ENCODE peak calls at places on chromosomes 13 and 19, in seven cellular contexts. One of them, this sample, is unnamed.

GRCh38 chr13:98581971-98582702 is 5.2 kb upstream of the STK24 start:
- DNase-seq in fibroblast of mammary gland: peak
- DNase-seq in activated CD4-positive, alpha-beta T cell treated with anti-CD3 and anti-CD28 coated beads, Interleukin-2, amount 50 U/mL, for 1 hour: no peak
- DNase-seq in AG04449: no peak
- DNase-seq in stimulated activated CD8-positive, alpha-beta memory T cell treated with anti-CD3 and anti-CD28 coated beads, Interleukin-2, amount 100 ng/mL, for 48 hours: no peak
- DNase-seq in lower leg skin: no peak
- DNase-seq in epithelial cell of esophagus: peak
- DNase-seq in this sample: no peak

GRCh38 chr13:57698851-57699250 is 67.3 kb downstream of the PCDH17 start:
- DNase-seq in AG04449: no peak
- DNase-seq in lower leg skin: no peak
- DNase-seq in fibroblast of mammary gland: no peak
- DNase-seq in activated CD4-positive, alpha-beta T cell treated with anti-CD3 and anti-CD28 coated beads, Interleukin-2, amount 50 U/mL, for 1 hour: no peak
- DNase-seq in epithelial cell of esophagus: no peak
- DNase-seq in stimulated activated CD8-positive, alpha-beta memory T cell treated with anti-CD3 and anti-CD28 coated beads, Interleukin-2, amount 100 ng/mL, for 48 hours: no peak
- DNase-seq in this sample: no peak

GRCh38 chr19:34017024-34017423 is 155.3 kb upstream of the LSM14A start:
- DNase-seq in stimulated activated CD8-positive, alpha-beta memory T cell treated with anti-CD3 and anti-CD28 coated beads, Interleukin-2, amount 100 ng/mL, for 48 hours: no peak
- DNase-seq in activated CD4-positive, alpha-beta T cell treated with anti-CD3 and anti-CD28 coated beads, Interleukin-2, amount 50 U/mL, for 1 hour: no peak
- DNase-seq in lower leg skin: no peak
- DNase-seq in epithelial cell of esophagus: no peak
- DNase-seq in fibroblast of mammary gland: no peak
- DNase-seq in AG04449: no peak
- DNase-seq in this sample: no peak

GRCh38 chr19:56538761-56539263 is at the start of gene ZFP28:
- DNase-seq in lower leg skin: peak
- DNase-seq in AG04449: no peak
- DNase-seq in epithelial cell of esophagus: no peak
- DNase-seq in fibroblast of mammary gland: no peak
- DNase-seq in stimulated activated CD8-positive, alpha-beta memory T cell treated with anti-CD3 and anti-CD28 coated beads, Interleukin-2, amount 100 ng/mL, for 48 hours: no peak
- DNase-seq in activated CD4-positive, alpha-beta T cell treated with anti-CD3 and anti-CD28 coated beads, Interleukin-2, amount 50 U/mL, for 1 hour: no peak
- DNase-seq in this sample: peak

GRCh38 chr13:34416833-34417425 is 525.1 kb upstream of the NBEA start:
- DNase-seq in activated CD4-positive, alpha-beta T cell treated with anti-CD3 and anti-CD28 coated beads, Interleukin-2, amount 50 U/mL, for 1 hour: no peak
- DNase-seq in lower leg skin: peak
- DNase-seq in AG04449: no peak
- DNase-seq in epithelial cell of esophagus: peak
- DNase-seq in fibroblast of mammary gland: peak
- DNase-seq in stimulated activated CD8-positive, alpha-beta memory T cell treated with anti-CD3 and anti-CD28 coated beads, Interleukin-2, amount 100 ng/mL, for 48 hours: no peak
- DNase-seq in this sample: no peak

GRCh38 chr13:32284927-32285632 is 30.1 kb downstream of the ZAR1L start:
- DNase-seq in AG04449: no peak
- DNase-seq in epithelial cell of esophagus: peak
- DNase-seq in activated CD4-positive, alpha-beta T cell treated with anti-CD3 and anti-CD28 coated beads, Interleukin-2, amount 50 U/mL, for 1 hour: no peak
- DNase-seq in lower leg skin: no peak
- DNase-seq in fibroblast of mammary gland: peak
- DNase-seq in stimulated activated CD8-positive, alpha-beta memory T cell treated with anti-CD3 and anti-CD28 coated beads, Interleukin-2, amount 100 ng/mL, for 48 hours: no peak
- DNase-seq in this sample: no peak

GRCh38 chr19:19399733-19400438 is 5.6 kb upstream of the GATAD2A start:
- DNase-seq in fibroblast of mammary gland: peak
- DNase-seq in epithelial cell of esophagus: no peak
- DNase-seq in lower leg skin: no peak
- DNase-seq in AG04449: no peak
- DNase-seq in stimulated activated CD8-positive, alpha-beta memory T cell treated with anti-CD3 and anti-CD28 coated beads, Interleukin-2, amount 100 ng/mL, for 48 hours: no peak
- DNase-seq in activated CD4-positive, alpha-beta T cell treated with anti-CD3 and anti-CD28 coated beads, Interleukin-2, amount 50 U/mL, for 1 hour: no peak
- DNase-seq in this sample: no peak

GRCh38 chr13:73224708-73225107 is 165.9 kb downstream of the KLF5 start:
- DNase-seq in stimulated activated CD8-positive, alpha-beta memory T cell treated with anti-CD3 and anti-CD28 coated beads, Interleukin-2, amount 100 ng/mL, for 48 hours: no peak
- DNase-seq in fibroblast of mammary gland: peak
- DNase-seq in lower leg skin: no peak
- DNase-seq in AG04449: no peak
- DNase-seq in activated CD4-positive, alpha-beta T cell treated with anti-CD3 and anti-CD28 coated beads, Interleukin-2, amount 50 U/mL, for 1 hour: no peak
- DNase-seq in epithelial cell of esophagus: peak
- DNase-seq in this sample: no peak

GRCh38 chr19:34838753-34839431 is 65.9 kb upstream of the ZNF599 start:
- DNase-seq in epithelial cell of esophagus: peak
- DNase-seq in lower leg skin: no peak
- DNase-seq in AG04449: no peak
- DNase-seq in stimulated activated CD8-positive, alpha-beta memory T cell treated with anti-CD3 and anti-CD28 coated beads, Interleukin-2, amount 100 ng/mL, for 48 hours: peak
- DNase-seq in activated CD4-positive, alpha-beta T cell treated with anti-CD3 and anti-CD28 coated beads, Interleukin-2, amount 50 U/mL, for 1 hour: peak
- DNase-seq in fibroblast of mammary gland: no peak
- DNase-seq in this sample: no peak

GRCh38 chr13:106521101-106521799 is 14.2 kb downstream of the EFNB2 start:
- DNase-seq in lower leg skin: no peak
- DNase-seq in stimulated activated CD8-positive, alpha-beta memory T cell treated with anti-CD3 and anti-CD28 coated beads, Interleukin-2, amount 100 ng/mL, for 48 hours: no peak
- DNase-seq in fibroblast of mammary gland: no peak
- DNase-seq in epithelial cell of esophagus: peak
- DNase-seq in AG04449: no peak
- DNase-seq in activated CD4-positive, alpha-beta T cell treated with anti-CD3 and anti-CD28 coated beads, Interleukin-2, amount 50 U/mL, for 1 hour: no peak
- DNase-seq in this sample: no peak

GRCh38 chr19:29098863-29099481 is 114.0 kb downstream of the UQCRFS1 start:
- DNase-seq in lower leg skin: peak
- DNase-seq in stimulated activated CD8-positive, alpha-beta memory T cell treated with anti-CD3 and anti-CD28 coated beads, Interleukin-2, amount 100 ng/mL, for 48 hours: no peak
- DNase-seq in activated CD4-positive, alpha-beta T cell treated with anti-CD3 and anti-CD28 coated beads, Interleukin-2, amount 50 U/mL, for 1 hour: no peak
- DNase-seq in AG04449: peak
- DNase-seq in fibroblast of mammary gland: peak
- DNase-seq in epithelial cell of esophagus: peak
- DNase-seq in this sample: no peak

GRCh38 chr19:49106648-49107135 is 7.5 kb upstream of the LIN7B start:
- DNase-seq in stimulated activated CD8-positive, alpha-beta memory T cell treated with anti-CD3 and anti-CD28 coated beads, Interleukin-2, amount 100 ng/mL, for 48 hours: peak
- DNase-seq in lower leg skin: no peak
- DNase-seq in activated CD4-positive, alpha-beta T cell treated with anti-CD3 and anti-CD28 coated beads, Interleukin-2, amount 50 U/mL, for 1 hour: peak
- DNase-seq in fibroblast of mammary gland: peak
- DNase-seq in epithelial cell of esophagus: peak
- DNase-seq in AG04449: no peak
- DNase-seq in this sample: no peak

GRCh38 chr13:114009590-114010400 is 35.9 kb upstream of the C13orf46 start:
- DNase-seq in stimulated activated CD8-positive, alpha-beta memory T cell treated with anti-CD3 and anti-CD28 coated beads, Interleukin-2, amount 100 ng/mL, for 48 hours: no peak
- DNase-seq in lower leg skin: no peak
- DNase-seq in fibroblast of mammary gland: no peak
- DNase-seq in activated CD4-positive, alpha-beta T cell treated with anti-CD3 and anti-CD28 coated beads, Interleukin-2, amount 50 U/mL, for 1 hour: no peak
- DNase-seq in AG04449: no peak
- DNase-seq in epithelial cell of esophagus: no peak
- DNase-seq in this sample: no peak

GRCh38 chr19:50975766-50976165 is 6.4 kb upstream of the KLK6 start:
- DNase-seq in lower leg skin: no peak
- DNase-seq in fibroblast of mammary gland: no peak
- DNase-seq in stimulated activated CD8-positive, alpha-beta memory T cell treated with anti-CD3 and anti-CD28 coated beads, Interleukin-2, amount 100 ng/mL, for 48 hours: no peak
- DNase-seq in activated CD4-positive, alpha-beta T cell treated with anti-CD3 and anti-CD28 coated beads, Interleukin-2, amount 50 U/mL, for 1 hour: no peak
- DNase-seq in AG04449: no peak
- DNase-seq in epithelial cell of esophagus: peak
- DNase-seq in this sample: no peak